ENCODE peak calls at places on chromosomes 2 and 18, in ten cellular contexts. L is kidney, H is sciatic nerve, R is cardiac fibroblast, K is epithelial cell of esophagus, Z is left colon, J is NCI-H82, Q is occipital lobe, D is hepatic stellate cell, C is HCEC 1CT. O is an unnamed sample.

GRCh38 chr18:76395609-76396008 is 99.4 kb downstream of the ZNF516 start:
- DNase-seq in R (no peak), Q (no peak), H (peak; percentile 55), Z (peak; percentile 21), K (no peak), D (no peak), C (no peak), J (no peak), L (no peak), O (peak; percentile 26)

GRCh38 chr2:217790681-217791392 is 212.0 kb downstream of the TNS1 start:
- DNase-seq in L (no peak), C (peak; percentile 54), J (no peak), K (peak; percentile 70), R (peak; percentile 79), D (peak; percentile 59), Z (no peak), Q (peak; percentile 26), H (no peak), O (peak; percentile 4)

GRCh38 chr2:104944495-104944894 is 90.6 kb downstream of the POU3F3 start:
- DNase-seq in R (peak; percentile 12), D (no peak), Q (no peak), C (no peak), J (peak; percentile 20), K (peak; percentile 48), Z (no peak), H (no peak), L (no peak), O (peak; percentile 54)

GRCh38 chr2:102520009-102520408 is 47.0 kb downstream of the SLC9A4 start:
- DNase-seq in L (no peak), K (peak; percentile 66), Z (no peak), J (peak; percentile 27), Q (no peak), D (no peak), R (peak; percentile 42), C (peak; percentile 30), H (no peak), O (peak; percentile 56)

GRCh38 chr2:158817596-158817995 is 22.5 kb downstream of the DAPL1 start:
- DNase-seq in J (no peak), K (no peak), H (no peak), Q (no peak), L (no peak), D (peak; percentile 48), R (peak; percentile 53), Z (no peak), C (no peak), O (no peak)

GRCh38 chr2:230905448-230906430 is 19.3 kb downstream of the GPR55 start:
- DNase-seq in Q (no peak), R (peak; percentile 12), C (no peak), Z (peak; percentile 23), H (peak; percentile 39), K (peak; percentile 17), J (no peak), D (no peak), L (no peak), O (peak; percentile 56)

GRCh38 chr2:216308532-216308931 is 63.8 kb downstream of the MARCHF4 start:
- DNase-seq in H (no peak), K (no peak), R (peak; percentile 32), Q (no peak), L (no peak), Z (no peak), C (no peak), J (peak; percentile 62), D (no peak), O (no peak)

GRCh38 chr2:195686564-195686963 is 29.5 kb downstream of the SLC39A10 start:
- DNase-seq in H (no peak), R (no peak), L (no peak), D (no peak), J (no peak), Z (no peak), K (no peak), Q (no peak), C (no peak), O (no peak)

GRCh38 chr2:23289671-23290070 is 95.3 kb upstream of the KLHL29 start:
- DNase-seq in C (no peak), H (no peak), L (no peak), R (no peak), Q (no peak), D (no peak), K (no peak), J (no peak), Z (no peak), O (no peak)

GRCh38 chr18:6605115-6605869 is 124.2 kb upstream of the ARHGAP28 start:
- DNase-seq in H (no peak), K (no peak), Z (no peak), Q (no peak), D (no peak), L (no peak), C (peak; percentile 29), J (no peak), R (no peak), O (no peak)

GRCh38 chr2:63589148-63589972 is 597 bp downstream of the MDH1 start:
- DNase-seq in L (no peak), R (no peak), J (peak; percentile 81), Z (no peak), C (no peak), Q (no peak), D (peak; percentile 7), H (no peak), K (no peak), O (peak; percentile 15)

GRCh38 chr2:212005077-212005671 is 533.4 kb downstream of the ERBB4 start:
- DNase-seq in J (peak; percentile 79), R (peak; percentile 71), Q (no peak), C (peak; percentile 63), L (no peak), D (peak; percentile 16), H (no peak), Z (no peak), K (peak; percentile 59), O (peak; percentile 15)

GRCh38 chr2:168717790-168718502 is 84.5 kb upstream of the NOSTRIN start:
- DNase-seq in Q (no peak), Z (no peak), J (no peak), C (no peak), H (no peak), R (no peak), K (peak; percentile 55), L (no peak), D (no peak), O (no peak)

GRCh38 chr2:192414794-192415193 is 220.1 kb upstream of the TMEFF2 start:
- DNase-seq in J (no peak), R (no peak), H (no peak), K (no peak), D (no peak), Z (no peak), L (peak; percentile 62), C (no peak), Q (no peak), O (no peak)

GRCh38 chr18:79317718-79318117 is 78.0 kb upstream of the NFATC1 start:
- DNase-seq in D (no peak), H (no peak), J (no peak), Z (no peak), K (no peak), Q (no peak), L (no peak), C (no peak), R (no peak), O (no peak)

GRCh38 chr2:69177785-69178636 is 165.0 kb downstream of the ANTXR1 start:
- DNase-seq in J (peak; percentile 98), C (peak; percentile 98), R (peak; percentile 98), K (peak; percentile 94), H (peak; percentile 92), D (peak; percentile 82), Z (peak; percentile 83), Q (peak; percentile 17), L (peak; percentile 97), O (peak; percentile 95)

GRCh38 chr2:55111570-55112228 is 61.4 kb upstream of the RTN4 start:
- DNase-seq in J (peak; percentile 62), Q (peak; percentile 50), Z (peak; percentile 73), R (peak; percentile 95), K (peak; percentile 82), C (peak; percentile 97), L (peak; percentile 81), H (peak; percentile 77), D (peak; percentile 67), O (peak; percentile 20)

GRCh38 chr2:42794271-42795046 is 2.1 kb upstream of the HAAO start:
- DNase-seq in D (peak; percentile 53), Q (no peak), C (no peak), J (peak; percentile 81), Z (no peak), H (no peak), L (no peak), K (no peak), R (peak; percentile 44), O (peak; percentile 84)

GRCh38 chr2:134718956-134719814 is at the start of gene TMEM163:
- DNase-seq in K (peak; percentile 4), H (no peak), L (no peak), J (peak; percentile 34), C (no peak), Q (no peak), D (no peak), Z (no peak), R (no peak), O (peak; percentile 90)